ENCODE peak calls at places on chromosomes 11 and 22, in six cellular contexts. One of them, this sample, is unnamed.

GRCh38 chr22:42364641-42365336 is 67.4 kb downstream of the NFAM1 start:
- DNase-seq in endothelial cell: no peak
- DNase-seq in fibroblast of lung: peak; percentile 47
- DNase-seq in WERI-Rb-1: no peak
- DNase-seq in right atrium auricular region: peak; percentile 67
- DNase-seq in OCI-LY7: no peak
- DNase-seq in this sample: no peak

GRCh38 chr11:69166186-69167115 is 10.7 kb downstream of the SMIM38 start:
- DNase-seq in endothelial cell: no peak
- DNase-seq in fibroblast of lung: peak; percentile 84
- DNase-seq in WERI-Rb-1: peak; percentile 29
- DNase-seq in right atrium auricular region: no peak
- DNase-seq in OCI-LY7: peak; percentile 2
- DNase-seq in this sample: no peak

GRCh38 chr11:8069771-8070170 is 11.2 kb upstream of the TUB start:
- DNase-seq in endothelial cell: no peak
- DNase-seq in right atrium auricular region: no peak
- DNase-seq in fibroblast of lung: no peak
- DNase-seq in OCI-LY7: no peak
- DNase-seq in WERI-Rb-1: no peak
- DNase-seq in this sample: no peak

GRCh38 chr11:43987384-43988039 is 45.1 kb downstream of the C11orf96 start:
- DNase-seq in WERI-Rb-1: peak; percentile 76
- DNase-seq in fibroblast of lung: peak; percentile 62
- DNase-seq in endothelial cell: no peak
- DNase-seq in right atrium auricular region: peak; percentile 95
- DNase-seq in OCI-LY7: no peak
- DNase-seq in this sample: no peak

GRCh38 chr11:5564259-5565019 is 16.1 kb upstream of the OR52H1 start:
- DNase-seq in endothelial cell: no peak
- DNase-seq in OCI-LY7: peak; percentile 1
- DNase-seq in WERI-Rb-1: no peak
- DNase-seq in fibroblast of lung: no peak
- DNase-seq in right atrium auricular region: no peak
- DNase-seq in this sample: no peak

GRCh38 chr11:109205312-109205711 is 216.7 kb upstream of the C11orf87 start:
- DNase-seq in OCI-LY7: no peak
- DNase-seq in WERI-Rb-1: no peak
- DNase-seq in right atrium auricular region: no peak
- DNase-seq in endothelial cell: no peak
- DNase-seq in fibroblast of lung: no peak
- DNase-seq in this sample: no peak

GRCh38 chr11:71476926-71477636 is 24.1 kb downstream of the NADSYN1 start:
- DNase-seq in OCI-LY7: no peak
- DNase-seq in endothelial cell: no peak
- DNase-seq in right atrium auricular region: no peak
- DNase-seq in fibroblast of lung: no peak
- DNase-seq in WERI-Rb-1: no peak
- DNase-seq in this sample: no peak

GRCh38 chr11:100585728-100586127 is 101.4 kb upstream of the ARHGAP42 start:
- DNase-seq in right atrium auricular region: no peak
- DNase-seq in fibroblast of lung: no peak
- DNase-seq in WERI-Rb-1: no peak
- DNase-seq in endothelial cell: no peak
- DNase-seq in OCI-LY7: no peak
- DNase-seq in this sample: no peak

GRCh38 chr11:28366549-28367341 is 258.6 kb downstream of the METTL15 start:
- DNase-seq in WERI-Rb-1: no peak
- DNase-seq in right atrium auricular region: no peak
- DNase-seq in endothelial cell: no peak
- DNase-seq in OCI-LY7: no peak
- DNase-seq in fibroblast of lung: peak; percentile 29
- DNase-seq in this sample: no peak

GRCh38 chr11:116931206-116931953 is 94.0 kb upstream of the APOA1 start:
- DNase-seq in right atrium auricular region: peak; percentile 63
- DNase-seq in WERI-Rb-1: no peak
- DNase-seq in fibroblast of lung: peak; percentile 13
- DNase-seq in OCI-LY7: peak; percentile 55
- DNase-seq in endothelial cell: no peak
- DNase-seq in this sample: no peak

GRCh38 chr22:35381424-35381772 is 502 bp downstream of the HMOX1 start:
- DNase-seq in OCI-LY7: no peak
- DNase-seq in right atrium auricular region: no peak
- DNase-seq in endothelial cell: no peak
- DNase-seq in WERI-Rb-1: no peak
- DNase-seq in fibroblast of lung: no peak
- DNase-seq in this sample: no peak

GRCh38 chr11:121650520-121651266 is 197.9 kb upstream of the SORL1-AS1 start:
- DNase-seq in right atrium auricular region: no peak
- DNase-seq in endothelial cell: no peak
- DNase-seq in fibroblast of lung: no peak
- DNase-seq in OCI-LY7: no peak
- DNase-seq in WERI-Rb-1: no peak
- DNase-seq in this sample: no peak

GRCh38 chr11:121651267-121651625 is 198.5 kb upstream of the SORL1-AS1 start:
- DNase-seq in right atrium auricular region: no peak
- DNase-seq in endothelial cell: no peak
- DNase-seq in OCI-LY7: no peak
- DNase-seq in WERI-Rb-1: no peak
- DNase-seq in fibroblast of lung: no peak
- DNase-seq in this sample: no peak

GRCh38 chr11:121655481-121656332 is 202.9 kb upstream of the SORL1-AS1 start:
- DNase-seq in endothelial cell: peak; percentile 90
- DNase-seq in OCI-LY7: peak; percentile 80
- DNase-seq in WERI-Rb-1: peak; percentile 76
- DNase-seq in fibroblast of lung: peak; percentile 98
- DNase-seq in right atrium auricular region: peak; percentile 92
- DNase-seq in this sample: peak; percentile 95

GRCh38 chr11:121654506-121655480 is 202.0 kb upstream of the SORL1-AS1 start:
- DNase-seq in endothelial cell: no peak
- DNase-seq in right atrium auricular region: no peak
- DNase-seq in fibroblast of lung: no peak
- DNase-seq in OCI-LY7: no peak
- DNase-seq in WERI-Rb-1: no peak
- DNase-seq in this sample: no peak

GRCh38 chr11:121652982-121653381 is 200.2 kb upstream of the SORL1-AS1 start:
- DNase-seq in OCI-LY7: peak; percentile 9
- DNase-seq in right atrium auricular region: no peak
- DNase-seq in fibroblast of lung: no peak
- DNase-seq in WERI-Rb-1: peak; percentile 25
- DNase-seq in endothelial cell: peak; percentile 30
- DNase-seq in this sample: no peak
- TF ChIP-seq CTCF in OCI-LY7: peak; percentile 72
- TF ChIP-seq CTCF in right atrium auricular region: peak; percentile 55
- TF ChIP-seq CTCF in fibroblast of lung: peak; percentile 37
- TF ChIP-seq CTCF in WERI-Rb-1: peak; percentile 37
- TF ChIP-seq CTCF in endothelial cell: peak; percentile 69
- TF ChIP-seq CTCF in this sample: peak; percentile 77

GRCh38 chr11:81644239-81644840 is 1089.3 kb downstream of the FAM181B start:
- DNase-seq in fibroblast of lung: peak; percentile 65
- DNase-seq in endothelial cell: peak; percentile 9
- DNase-seq in WERI-Rb-1: peak; percentile 55
- DNase-seq in OCI-LY7: peak; percentile 74
- DNase-seq in right atrium auricular region: no peak
- DNase-seq in this sample: no peak

DNA sequence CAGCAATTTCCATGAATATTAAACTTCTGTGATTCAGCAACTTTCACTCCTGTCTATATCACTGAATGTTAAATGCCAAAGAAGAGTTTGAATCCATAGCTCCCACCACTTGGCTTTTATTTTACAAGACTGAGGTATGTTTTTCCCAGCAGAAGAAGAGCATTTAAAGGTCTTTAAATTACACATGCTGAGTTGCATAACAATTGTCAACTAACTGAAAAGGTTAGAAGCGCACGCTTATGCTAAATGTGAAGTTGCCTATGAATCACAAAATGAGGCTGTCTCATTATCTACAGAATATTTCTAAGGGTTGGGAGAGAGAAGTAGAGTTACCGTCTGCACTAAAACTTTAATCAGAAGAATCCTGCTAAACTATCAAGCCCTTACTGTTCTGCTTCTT is 1086.3 kb downstream of the FAM181B start:
- DNase-seq in WERI-Rb-1: no peak
- DNase-seq in endothelial cell: no peak
- DNase-seq in right atrium auricular region: no peak
- DNase-seq in OCI-LY7: no peak
- DNase-seq in fibroblast of lung: peak; percentile 2
- DNase-seq in this sample: no peak
- TF ChIP-seq CTCF in WERI-Rb-1: no peak
- TF ChIP-seq CTCF in endothelial cell: no peak
- TF ChIP-seq CTCF in right atrium auricular region: no peak
- TF ChIP-seq CTCF in OCI-LY7: no peak
- TF ChIP-seq CTCF in fibroblast of lung: no peak
- TF ChIP-seq CTCF in this sample: no peak

DNA sequence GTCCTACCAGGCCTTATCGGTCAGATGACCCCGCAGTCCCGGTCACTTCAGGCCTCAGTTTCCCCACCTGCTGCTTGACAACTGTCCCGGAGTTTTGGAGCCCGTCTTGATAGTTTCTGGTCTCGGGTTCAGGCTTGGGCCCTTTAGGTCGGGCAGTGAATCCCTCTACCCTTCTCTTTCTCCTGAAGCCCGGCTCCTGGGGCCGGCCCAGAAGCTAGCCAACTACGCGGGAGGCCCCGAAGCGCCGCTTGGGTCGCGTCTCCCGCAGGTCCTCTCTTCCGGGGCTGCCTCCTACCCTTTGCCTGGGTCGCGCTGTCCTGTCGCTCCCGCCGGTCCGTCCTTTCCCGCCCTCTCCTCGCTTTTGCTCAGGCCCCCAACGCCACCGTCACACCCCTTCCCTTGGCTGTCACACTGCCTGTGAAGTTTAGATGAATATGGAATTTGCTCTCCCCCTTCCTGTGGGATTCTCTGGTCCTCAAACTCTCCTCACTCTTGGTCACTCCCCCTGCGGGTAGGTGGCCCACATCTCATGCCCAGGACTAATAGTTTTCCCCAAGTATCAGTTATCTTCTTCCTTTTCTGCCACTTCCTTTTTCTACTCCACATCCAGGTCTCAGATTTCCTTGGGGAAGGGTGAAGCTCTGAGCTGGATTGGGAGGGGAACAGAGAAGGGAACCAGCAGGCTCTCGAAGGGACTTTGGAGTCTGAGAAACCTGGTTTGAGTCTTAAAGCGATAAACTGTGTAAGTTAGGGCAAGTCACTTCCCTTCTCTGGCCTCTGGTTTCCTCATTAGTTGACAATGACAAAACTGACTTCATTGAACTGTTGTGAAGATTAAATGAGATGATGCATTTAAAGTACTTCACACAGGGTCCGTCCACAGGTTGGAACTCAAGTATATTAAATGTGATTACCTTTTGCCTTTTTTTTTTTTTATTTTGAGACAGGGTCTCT is 791 bp downstream of the RAB1B start:
- DNase-seq in WERI-Rb-1: peak; percentile 41
- DNase-seq in right atrium auricular region: no peak
- DNase-seq in endothelial cell: no peak
- DNase-seq in fibroblast of lung: peak; percentile 25
- DNase-seq in OCI-LY7: peak; percentile 44
- DNase-seq in this sample: no peak
- TF ChIP-seq CTCF in WERI-Rb-1: peak; percentile 24
- TF ChIP-seq CTCF in right atrium auricular region: peak; percentile 10
- TF ChIP-seq CTCF in endothelial cell: peak; percentile 41
- TF ChIP-seq CTCF in fibroblast of lung: peak; percentile 39
- TF ChIP-seq CTCF in OCI-LY7: peak; percentile 39
- TF ChIP-seq CTCF in this sample: peak; percentile 50

GRCh38 chr11:76629853-76630599 is 40.5 kb downstream of the LRRC32 start:
- DNase-seq in OCI-LY7: no peak
- DNase-seq in fibroblast of lung: peak; percentile 58
- DNase-seq in WERI-Rb-1: no peak
- DNase-seq in endothelial cell: no peak
- DNase-seq in right atrium auricular region: peak; percentile 80
- DNase-seq in this sample: no peak
- TF ChIP-seq CTCF in OCI-LY7: no peak
- TF ChIP-seq CTCF in fibroblast of lung: no peak
- TF ChIP-seq CTCF in WERI-Rb-1: no peak
- TF ChIP-seq CTCF in endothelial cell: no peak
- TF ChIP-seq CTCF in right atrium auricular region: peak; percentile 29
- TF ChIP-seq CTCF in this sample: no peak

GRCh38 chr11:13117344-13117743 is 108.2 kb downstream of the RASSF10 start:
- DNase-seq in endothelial cell: no peak
- DNase-seq in OCI-LY7: no peak
- DNase-seq in fibroblast of lung: no peak
- DNase-seq in right atrium auricular region: no peak
- DNase-seq in WERI-Rb-1: no peak
- DNase-seq in this sample: no peak

GRCh38 chr11:13111813-13112130 is 102.7 kb downstream of the RASSF10 start:
- DNase-seq in right atrium auricular region: no peak
- DNase-seq in fibroblast of lung: no peak
- DNase-seq in endothelial cell: no peak
- DNase-seq in OCI-LY7: no peak
- DNase-seq in WERI-Rb-1: no peak
- DNase-seq in this sample: no peak

GRCh38 chr11:13118194-13118593 is 109.1 kb downstream of the RASSF10 start:
- DNase-seq in WERI-Rb-1: no peak
- DNase-seq in endothelial cell: no peak
- DNase-seq in OCI-LY7: no peak
- DNase-seq in right atrium auricular region: no peak
- DNase-seq in fibroblast of lung: peak; percentile 81
- DNase-seq in this sample: no peak

GRCh38 chr11:13116491-13116890 is 107.4 kb downstream of the RASSF10 start:
- DNase-seq in WERI-Rb-1: no peak
- DNase-seq in OCI-LY7: no peak
- DNase-seq in fibroblast of lung: no peak
- DNase-seq in right atrium auricular region: no peak
- DNase-seq in endothelial cell: no peak
- DNase-seq in this sample: no peak

DNA sequence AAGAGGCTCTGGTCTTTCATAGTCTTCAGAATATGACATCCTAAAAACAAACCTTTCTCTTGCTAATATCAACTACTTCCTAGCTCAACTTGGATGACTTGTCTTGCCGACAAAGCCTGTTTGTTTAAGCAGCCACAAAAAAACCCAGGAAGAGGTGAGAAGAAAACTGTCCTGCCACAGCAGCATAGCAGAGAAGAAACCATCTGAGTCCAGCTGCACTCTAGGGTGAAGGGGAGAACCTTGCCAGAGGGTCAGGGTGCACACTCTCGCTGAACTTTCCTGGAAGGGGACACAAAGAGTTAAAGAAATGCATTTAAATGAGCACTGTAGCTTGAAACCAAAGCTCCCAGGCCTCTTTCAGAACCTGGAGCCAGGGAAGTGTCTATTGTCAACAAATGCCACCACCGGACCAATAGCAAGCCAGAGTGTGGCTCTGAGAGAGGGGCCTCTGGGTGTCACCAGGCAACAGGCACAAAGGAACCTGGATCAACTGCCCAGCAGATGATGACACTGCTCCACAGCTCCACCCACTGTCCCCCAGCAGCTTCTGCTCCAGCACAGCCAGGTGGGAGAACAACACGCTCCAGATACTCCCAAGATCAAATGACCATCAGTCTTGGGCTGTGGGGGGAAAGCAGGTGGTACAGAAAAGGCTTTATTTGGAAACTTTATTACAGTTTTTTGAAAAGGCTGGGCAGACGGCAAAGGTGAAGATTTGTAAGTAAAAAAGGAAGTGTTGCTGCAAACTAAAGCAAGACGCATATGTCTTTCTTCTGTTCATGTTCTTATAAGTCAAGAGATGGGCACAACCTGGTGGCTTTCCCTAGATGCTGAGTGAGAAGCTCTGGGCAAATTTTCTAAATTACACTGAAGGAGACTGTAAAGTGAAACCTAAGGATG is 105.7 kb downstream of the RASSF10 start:
- DNase-seq in endothelial cell: no peak
- DNase-seq in OCI-LY7: no peak
- DNase-seq in right atrium auricular region: no peak
- DNase-seq in WERI-Rb-1: peak; percentile 59
- DNase-seq in fibroblast of lung: no peak
- DNase-seq in this sample: no peak
- TF ChIP-seq CTCF in endothelial cell: no peak
- TF ChIP-seq CTCF in OCI-LY7: peak; percentile 28
- TF ChIP-seq CTCF in right atrium auricular region: no peak
- TF ChIP-seq CTCF in WERI-Rb-1: peak; percentile 63
- TF ChIP-seq CTCF in fibroblast of lung: no peak
- TF ChIP-seq CTCF in this sample: peak; percentile 28

GRCh38 chr22:38412435-38413084 is 42.4 kb downstream of the KCNJ4 start:
- DNase-seq in right atrium auricular region: peak; percentile 57
- DNase-seq in WERI-Rb-1: peak; percentile 63
- DNase-seq in endothelial cell: no peak
- DNase-seq in fibroblast of lung: no peak
- DNase-seq in OCI-LY7: no peak
- DNase-seq in this sample: peak; percentile 68
- TF ChIP-seq CTCF in right atrium auricular region: peak; percentile 92
- TF ChIP-seq CTCF in WERI-Rb-1: peak; percentile 85
- TF ChIP-seq CTCF in endothelial cell: peak; percentile 84
- TF ChIP-seq CTCF in fibroblast of lung: peak; percentile 36
- TF ChIP-seq CTCF in OCI-LY7: peak; percentile 82
- TF ChIP-seq CTCF in this sample: peak; percentile 75